ENCODE peak calls at places on chromosomes 5 and 9, in eight cellular contexts. N, U, L, V, W, S, C and D are unnamed samples.

GRCh38 chr9:127707766-127708165 is 978 bp downstream of the CFAP157 start:
- DNase-seq in N (no peak), U (no peak), L (no peak), V (peak), W (peak), S (no peak), C (no peak), D (no peak)

GRCh38 chr5:40475546-40475945 is 204.2 kb upstream of the PTGER4 start:
- DNase-seq in N (no peak), U (no peak), L (no peak), V (no peak), W (no peak), S (no peak), C (no peak), D (no peak)

GRCh38 chr9:137972988-137973470 is 95.4 kb downstream of the CACNA1B start:
- DNase-seq in N (no peak), U (no peak), L (no peak), V (no peak), W (peak), S (no peak), C (no peak), D (no peak)

GRCh38 chr5:16600397-16600796 is 16.4 kb downstream of the RETREG1 start:
- DNase-seq in N (no peak), U (no peak), L (peak), V (no peak), W (peak), S (no peak), C (no peak), D (no peak)

GRCh38 chr9:120265791-120266190 is 314.2 kb downstream of the CDK5RAP2 start:
- DNase-seq in N (no peak), U (no peak), L (no peak), V (peak), W (no peak), S (no peak), C (no peak), D (no peak)

GRCh38 chr9:74277532-74277931 is 219.6 kb upstream of the RORB start:
- DNase-seq in N (no peak), U (no peak), L (no peak), V (no peak), W (no peak), S (no peak), C (no peak), D (no peak)

GRCh38 chr9:34985311-34985899 is 4.1 kb upstream of the DNAJB5 start:
- DNase-seq in N (no peak), U (peak), L (no peak), V (peak), W (no peak), S (peak), C (peak), D (no peak)

GRCh38 chr5:2751592-2752021 is at the start of gene IRX2:
- DNase-seq in N (peak), U (no peak), L (no peak), V (peak), W (no peak), S (peak), C (no peak), D (no peak)

GRCh38 chr9:128128836-128129590 is 1.5 kb upstream of the PTGES2 start:
- DNase-seq in N (no peak), U (no peak), L (no peak), V (no peak), W (peak), S (no peak), C (no peak), D (no peak)

GRCh38 chr5:9658726-9659125 is 28.6 kb upstream of the TAS2R1 start:
- DNase-seq in N (no peak), U (no peak), L (no peak), V (no peak), W (no peak), S (no peak), C (no peak), D (no peak)